ENCODE peak calls at places on chromosomes 7 and 10, in five cellular contexts. One of them, this sample, is unnamed.

GRCh38 chr10:4183761-4184261 is 398.8 kb upstream of the KLF6 start:
- DNase-seq in CD8-positive, alpha-beta T cell: no peak
- DNase-seq in thoracic aorta: no peak
- DNase-seq in ovary: no peak
- DNase-seq in cardiac muscle cell: peak; percentile 34
- DNase-seq in this sample: no peak

GRCh38 chr7:83065714-83066113 is 97.0 kb downstream of the PCLO start:
- DNase-seq in thoracic aorta: no peak
- DNase-seq in cardiac muscle cell: peak; percentile 19
- DNase-seq in CD8-positive, alpha-beta T cell: no peak
- DNase-seq in ovary: no peak
- DNase-seq in this sample: no peak

GRCh38 chr10:132411561-132412253 is 14.7 kb downstream of the PWWP2B start:
- DNase-seq in cardiac muscle cell: peak; percentile 35
- DNase-seq in ovary: no peak
- DNase-seq in CD8-positive, alpha-beta T cell: no peak
- DNase-seq in thoracic aorta: no peak
- DNase-seq in this sample: peak; percentile 70

GRCh38 chr7:47400001-47400400 is 181.9 kb downstream of the TNS3 start:
- DNase-seq in CD8-positive, alpha-beta T cell: no peak
- DNase-seq in ovary: peak; percentile 1
- DNase-seq in cardiac muscle cell: no peak
- DNase-seq in thoracic aorta: no peak
- DNase-seq in this sample: no peak

GRCh38 chr10:52394246-52394645 is 80.2 kb downstream of the DKK1 start:
- DNase-seq in thoracic aorta: no peak
- DNase-seq in ovary: no peak
- DNase-seq in cardiac muscle cell: no peak
- DNase-seq in CD8-positive, alpha-beta T cell: no peak
- DNase-seq in this sample: no peak

GRCh38 chr10:70145666-70146488 is 623 bp downstream of the TYSND1 start:
- DNase-seq in cardiac muscle cell: peak; percentile 61
- DNase-seq in CD8-positive, alpha-beta T cell: peak; percentile 61
- DNase-seq in ovary: peak; percentile 53
- DNase-seq in thoracic aorta: no peak
- DNase-seq in this sample: peak; percentile 83

GRCh38 chr7:92808006-92808405 is 28.4 kb downstream of the CDK6 start:
- DNase-seq in CD8-positive, alpha-beta T cell: no peak
- DNase-seq in thoracic aorta: no peak
- DNase-seq in cardiac muscle cell: peak; percentile 39
- DNase-seq in ovary: no peak
- DNase-seq in this sample: no peak

GRCh38 chr10:68251625-68252275 is 19.8 kb upstream of the ATOH7 start:
- DNase-seq in cardiac muscle cell: no peak
- DNase-seq in CD8-positive, alpha-beta T cell: no peak
- DNase-seq in ovary: no peak
- DNase-seq in thoracic aorta: no peak
- DNase-seq in this sample: no peak

GRCh38 chr7:101094791-101095375 is 9.6 kb downstream of the TRIM56 start:
- DNase-seq in thoracic aorta: no peak
- DNase-seq in CD8-positive, alpha-beta T cell: no peak
- DNase-seq in ovary: peak; percentile 59
- DNase-seq in cardiac muscle cell: peak; percentile 79
- DNase-seq in this sample: peak; percentile 55

GRCh38 chr7:130844811-130845580 is 111.0 kb upstream of the KLF14 start:
- DNase-seq in CD8-positive, alpha-beta T cell: no peak
- DNase-seq in cardiac muscle cell: peak; percentile 28
- DNase-seq in ovary: no peak
- DNase-seq in thoracic aorta: no peak
- DNase-seq in this sample: no peak

GRCh38 chr10:108360187-108360586 is 1195.7 kb upstream of the SORCS1 start:
- DNase-seq in ovary: no peak
- DNase-seq in thoracic aorta: no peak
- DNase-seq in cardiac muscle cell: no peak
- DNase-seq in CD8-positive, alpha-beta T cell: no peak
- DNase-seq in this sample: no peak

GRCh38 chr7:97845622-97846203 is 26.5 kb downstream of the ASNS start:
- DNase-seq in cardiac muscle cell: peak; percentile 40
- DNase-seq in CD8-positive, alpha-beta T cell: no peak
- DNase-seq in ovary: no peak
- DNase-seq in thoracic aorta: no peak
- DNase-seq in this sample: no peak

GRCh38 chr7:98329974-98330373 is 48.5 kb downstream of the BRI3 start:
- DNase-seq in ovary: no peak
- DNase-seq in thoracic aorta: no peak
- DNase-seq in cardiac muscle cell: peak; percentile 77
- DNase-seq in CD8-positive, alpha-beta T cell: no peak
- DNase-seq in this sample: no peak

GRCh38 chr10:48215148-48215982 is 59.1 kb downstream of the FRMPD2 start:
- DNase-seq in thoracic aorta: no peak
- DNase-seq in ovary: no peak
- DNase-seq in CD8-positive, alpha-beta T cell: no peak
- DNase-seq in cardiac muscle cell: peak; percentile 57
- DNase-seq in this sample: no peak

GRCh38 chr7:50610521-50611277 is 45.5 kb upstream of the DDC start:
- DNase-seq in ovary: no peak
- DNase-seq in thoracic aorta: no peak
- DNase-seq in CD8-positive, alpha-beta T cell: peak; percentile 34
- DNase-seq in cardiac muscle cell: peak; percentile 70
- DNase-seq in this sample: no peak

GRCh38 chr10:34539533-34540315 is 275.4 kb downstream of the PARD3 start:
- DNase-seq in cardiac muscle cell: peak; percentile 58
- DNase-seq in thoracic aorta: no peak
- DNase-seq in CD8-positive, alpha-beta T cell: no peak
- DNase-seq in ovary: peak; percentile 36
- DNase-seq in this sample: no peak

GRCh38 chr7:68103319-68103718 is 1106.7 kb downstream of the TYW1 start:
- DNase-seq in cardiac muscle cell: no peak
- DNase-seq in ovary: no peak
- DNase-seq in thoracic aorta: no peak
- DNase-seq in CD8-positive, alpha-beta T cell: no peak
- DNase-seq in this sample: no peak

GRCh38 chr10:43978091-43978490 is 329.4 kb upstream of the ZNF32 start:
- DNase-seq in cardiac muscle cell: no peak
- DNase-seq in CD8-positive, alpha-beta T cell: no peak
- DNase-seq in thoracic aorta: no peak
- DNase-seq in ovary: no peak
- DNase-seq in this sample: no peak

GRCh38 chr7:158804335-158804734 is 25.0 kb downstream of the ESYT2 start:
- DNase-seq in thoracic aorta: no peak
- DNase-seq in cardiac muscle cell: no peak
- DNase-seq in CD8-positive, alpha-beta T cell: no peak
- DNase-seq in ovary: no peak
- DNase-seq in this sample: no peak

GRCh38 chr7:158733762-158734494 is 29.3 kb upstream of the NCAPG2 start:
- DNase-seq in thoracic aorta: no peak
- DNase-seq in ovary: no peak
- DNase-seq in CD8-positive, alpha-beta T cell: no peak
- DNase-seq in cardiac muscle cell: no peak
- DNase-seq in this sample: no peak

GRCh38 chr10:84818956-84819355 is 490.6 kb downstream of the CCSER2 start:
- DNase-seq in cardiac muscle cell: no peak
- DNase-seq in ovary: no peak
- DNase-seq in thoracic aorta: no peak
- DNase-seq in CD8-positive, alpha-beta T cell: no peak
- DNase-seq in this sample: no peak

DNA sequence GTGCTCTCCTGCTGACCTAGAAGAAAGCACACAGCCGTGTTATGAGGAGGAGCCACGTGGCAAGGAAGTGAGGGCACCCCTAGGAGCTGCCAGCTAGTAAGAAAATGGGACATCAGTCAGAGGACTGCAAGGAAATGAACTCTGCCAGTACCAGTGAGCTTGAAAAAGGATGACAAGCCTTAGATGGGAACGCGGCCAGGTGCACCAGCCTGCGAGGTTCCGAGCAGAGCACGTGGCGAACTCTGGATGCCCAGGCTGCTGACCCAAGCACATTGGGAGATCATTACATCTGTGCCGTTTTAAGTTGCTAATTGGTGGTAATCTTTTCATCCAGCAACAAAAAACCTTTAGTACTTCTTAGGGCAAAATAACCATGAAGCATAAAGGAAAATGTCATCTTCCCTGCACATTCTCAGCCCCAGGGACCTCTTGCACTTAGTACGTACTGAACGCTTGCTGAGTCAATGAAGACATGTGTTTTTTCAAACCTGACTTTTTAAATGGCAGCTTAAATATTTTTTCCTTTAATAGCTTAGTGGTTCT is 69.4 kb downstream of the AMZ1 start:
- DNase-seq in CD8-positive, alpha-beta T cell: no peak
- DNase-seq in ovary: no peak
- DNase-seq in cardiac muscle cell: no peak
- DNase-seq in thoracic aorta: peak; percentile 46
- DNase-seq in this sample: no peak
- H3K27me3 ChIP-seq in CD8-positive, alpha-beta T cell: no peaks in the 10 kb centered on the region
- H3K27me3 ChIP-seq in ovary: no peaks in the 10 kb centered on the region
- H3K27me3 ChIP-seq in cardiac muscle cell: no peaks in the 10 kb centered on the region
- H3K27me3 ChIP-seq in thoracic aorta: no peaks in the 10 kb centered on the region
- H3K27me3 ChIP-seq in this sample: no peaks in the 10 kb centered on the region

GRCh38 chr7:33946094-33946699 is 40.9 kb downstream of the BMPER start:
- DNase-seq in ovary: no peak
- DNase-seq in thoracic aorta: no peak
- DNase-seq in cardiac muscle cell: no peak
- DNase-seq in CD8-positive, alpha-beta T cell: no peak
- DNase-seq in this sample: no peak
- H3K9me3 ChIP-seq in ovary: no peaks in the 10 kb centered on the region
- H3K9me3 ChIP-seq in thoracic aorta: no peaks in the 10 kb centered on the region
- H3K9me3 ChIP-seq in cardiac muscle cell: no peaks in the 10 kb centered on the region
- H3K9me3 ChIP-seq in CD8-positive, alpha-beta T cell: no peaks in the 10 kb centered on the region
- H3K9me3 ChIP-seq in this sample: no peaks in the 10 kb centered on the region

GRCh38 chr7:5595545-5596045 is 172.0 kb upstream of the TNRC18 start:
- DNase-seq in CD8-positive, alpha-beta T cell: no peak
- DNase-seq in thoracic aorta: peak; percentile 26
- DNase-seq in cardiac muscle cell: no peak
- DNase-seq in ovary: no peak
- DNase-seq in this sample: no peak
- H3K4me3 ChIP-seq in CD8-positive, alpha-beta T cell: no peak overlapping the region
- H3K4me3 ChIP-seq in thoracic aorta: peak overlapping the region; percentile 89
- H3K4me3 ChIP-seq in cardiac muscle cell: peak overlapping the region; percentile 86
- H3K4me3 ChIP-seq in ovary: peak overlapping the region; percentile 66
- H3K4me3 ChIP-seq in this sample: peak overlapping the region; percentile 66

DNA sequence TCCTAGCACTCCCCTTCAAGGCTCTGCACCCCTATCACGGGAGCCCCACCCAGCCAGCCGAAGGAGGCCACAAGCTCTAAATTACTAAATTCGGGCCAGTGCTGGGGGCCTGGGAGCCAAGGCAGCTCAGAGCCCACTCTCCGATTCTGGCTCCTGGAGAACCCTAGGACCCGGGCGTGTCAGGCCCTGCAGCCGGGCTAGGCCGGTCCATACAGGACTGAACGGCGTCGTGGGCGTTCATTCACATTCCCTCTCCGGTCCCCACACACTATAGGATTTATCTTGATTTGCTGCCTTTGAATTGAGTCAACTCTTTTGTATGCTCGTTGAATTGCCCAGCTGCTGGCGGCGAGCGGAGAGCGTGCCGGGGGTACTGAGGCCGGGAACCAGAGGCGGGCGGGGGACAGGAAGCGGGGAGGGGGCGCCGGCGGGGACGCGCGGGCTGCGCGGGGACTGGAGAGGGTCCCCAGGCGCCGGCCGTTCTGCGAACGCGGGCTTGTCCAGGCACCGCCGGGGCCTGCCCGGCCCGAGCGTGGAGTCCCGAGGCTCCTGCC is 1.1 kb upstream of the ELFN1 start:
- DNase-seq in thoracic aorta: no peak
- DNase-seq in cardiac muscle cell: peak; percentile 30
- DNase-seq in CD8-positive, alpha-beta T cell: no peak
- DNase-seq in ovary: peak; percentile 13
- DNase-seq in this sample: peak; percentile 38
- H3K27me3 ChIP-seq in thoracic aorta: peaks cover 32% of the 10 kb centered on the region
- H3K27me3 ChIP-seq in cardiac muscle cell: peaks cover 5% of the 10 kb centered on the region
- H3K27me3 ChIP-seq in CD8-positive, alpha-beta T cell: peaks cover 19% of the 10 kb centered on the region
- H3K27me3 ChIP-seq in ovary: peaks cover 17% of the 10 kb centered on the region
- H3K27me3 ChIP-seq in this sample: peaks cover 95% of the 10 kb centered on the region

DNA sequence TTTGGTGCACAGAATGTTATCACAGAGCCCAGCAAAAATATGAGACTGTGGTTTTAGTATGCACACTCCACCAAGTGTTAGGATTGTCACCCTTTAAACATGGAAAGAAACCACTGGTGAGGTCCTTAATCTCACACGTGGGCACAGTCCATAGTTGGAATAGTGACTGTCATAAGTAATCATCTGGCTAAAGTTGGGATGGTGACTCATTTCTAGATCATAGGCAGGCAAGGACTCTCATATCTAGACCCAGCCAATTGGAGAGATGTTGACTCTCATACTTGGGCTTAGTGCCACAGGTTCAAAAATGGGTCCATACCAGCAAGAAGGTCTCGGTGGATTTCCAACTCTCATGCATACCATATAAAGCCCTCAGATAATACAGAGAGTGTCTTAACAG is 39.6 kb upstream of the ZNF680 start:
- DNase-seq in ovary: no peak
- DNase-seq in cardiac muscle cell: peak; percentile 87
- DNase-seq in thoracic aorta: no peak
- DNase-seq in CD8-positive, alpha-beta T cell: no peak
- DNase-seq in this sample: no peak
- H3K9me3 ChIP-seq in ovary: no peaks in the 10 kb centered on the region
- H3K9me3 ChIP-seq in cardiac muscle cell: peaks cover 3% of the 10 kb centered on the region
- H3K9me3 ChIP-seq in thoracic aorta: no peaks in the 10 kb centered on the region
- H3K9me3 ChIP-seq in CD8-positive, alpha-beta T cell: no peaks in the 10 kb centered on the region
- H3K9me3 ChIP-seq in this sample: no peaks in the 10 kb centered on the region

This sample was measured in lower lobe of right lung.